ENCODE peak calls at places on chromosomes 13 and 19, in ten cellular contexts. One of them, this sample, is unnamed.

GRCh38 chr13:51822106-51822840 is 18.3 kb upstream of the DHRS12 start:
- DNase-seq in heart left ventricle: no peak
- DNase-seq in sigmoid colon: peak; percentile 29
- DNase-seq in endothelial cell of umbilical vein: no peak
- DNase-seq in lower leg skin: no peak
- DNase-seq in IMR-90: no peak
- DNase-seq in suprapubic skin: no peak
- DNase-seq in GM12878: no peak
- DNase-seq in right lobe of liver: no peak
- DNase-seq in HCT116: no peak
- DNase-seq in this sample: no peak

GRCh38 chr13:90605690-90606089 is 741.8 kb upstream of the MIR17HG start:
- DNase-seq in heart left ventricle: no peak
- DNase-seq in sigmoid colon: no peak
- DNase-seq in endothelial cell of umbilical vein: no peak
- DNase-seq in lower leg skin: no peak
- DNase-seq in IMR-90: no peak
- DNase-seq in suprapubic skin: no peak
- DNase-seq in GM12878: no peak
- DNase-seq in right lobe of liver: no peak
- DNase-seq in HCT116: no peak
- DNase-seq in this sample: no peak

GRCh38 chr13:59982631-59983382 is 180.9 kb downstream of the DIAPH3 start:
- DNase-seq in heart left ventricle: no peak
- DNase-seq in sigmoid colon: no peak
- DNase-seq in endothelial cell of umbilical vein: no peak
- DNase-seq in lower leg skin: no peak
- DNase-seq in IMR-90: peak; percentile 38
- DNase-seq in suprapubic skin: no peak
- DNase-seq in GM12878: no peak
- DNase-seq in right lobe of liver: no peak
- DNase-seq in HCT116: no peak
- DNase-seq in this sample: peak; percentile 28

GRCh38 chr13:20446900-20447299 is 78.8 kb downstream of the CRYL1 start:
- DNase-seq in heart left ventricle: no peak
- DNase-seq in sigmoid colon: no peak
- DNase-seq in endothelial cell of umbilical vein: no peak
- DNase-seq in lower leg skin: no peak
- DNase-seq in IMR-90: no peak
- DNase-seq in suprapubic skin: no peak
- DNase-seq in GM12878: no peak
- DNase-seq in right lobe of liver: no peak
- DNase-seq in HCT116: no peak
- DNase-seq in this sample: no peak

GRCh38 chr13:110044521-110045200 is 258.3 kb upstream of the IRS2 start:
- DNase-seq in heart left ventricle: no peak
- DNase-seq in sigmoid colon: no peak
- DNase-seq in endothelial cell of umbilical vein: no peak
- DNase-seq in lower leg skin: no peak
- DNase-seq in IMR-90: peak; percentile 16
- DNase-seq in suprapubic skin: no peak
- DNase-seq in GM12878: no peak
- DNase-seq in right lobe of liver: no peak
- DNase-seq in HCT116: no peak
- DNase-seq in this sample: no peak

GRCh38 chr19:39307233-39307821 is 11.1 kb downstream of the IFNL1 start:
- DNase-seq in heart left ventricle: peak; percentile 32
- DNase-seq in sigmoid colon: peak; percentile 42
- DNase-seq in endothelial cell of umbilical vein: no peak
- DNase-seq in lower leg skin: no peak
- DNase-seq in IMR-90: no peak
- DNase-seq in suprapubic skin: peak; percentile 74
- DNase-seq in GM12878: no peak
- DNase-seq in right lobe of liver: no peak
- DNase-seq in HCT116: no peak
- DNase-seq in this sample: peak; percentile 79

GRCh38 chr19:38559428-38560401 is 58.0 kb downstream of the MAP4K1 start:
- DNase-seq in heart left ventricle: no peak
- DNase-seq in sigmoid colon: no peak
- DNase-seq in endothelial cell of umbilical vein: no peak
- DNase-seq in lower leg skin: no peak
- DNase-seq in IMR-90: no peak
- DNase-seq in suprapubic skin: no peak
- DNase-seq in GM12878: peak; percentile 99
- DNase-seq in right lobe of liver: no peak
- DNase-seq in HCT116: no peak
- DNase-seq in this sample: no peak

GRCh38 chr13:30905932-30906383 is at the start of gene MEDAG:
- DNase-seq in heart left ventricle: peak; percentile 87
- DNase-seq in sigmoid colon: peak; percentile 91
- DNase-seq in endothelial cell of umbilical vein: peak; percentile 85
- DNase-seq in lower leg skin: peak; percentile 87
- DNase-seq in IMR-90: peak; percentile 57
- DNase-seq in suprapubic skin: peak; percentile 91
- DNase-seq in GM12878: no peak
- DNase-seq in right lobe of liver: no peak
- DNase-seq in HCT116: no peak
- DNase-seq in this sample: no peak

GRCh38 chr13:41767801-41768200 is 193.1 kb downstream of the VWA8 start:
- DNase-seq in heart left ventricle: no peak
- DNase-seq in sigmoid colon: no peak
- DNase-seq in endothelial cell of umbilical vein: peak; percentile 72
- DNase-seq in lower leg skin: no peak
- DNase-seq in IMR-90: peak; percentile 15
- DNase-seq in suprapubic skin: no peak
- DNase-seq in GM12878: no peak
- DNase-seq in right lobe of liver: no peak
- DNase-seq in HCT116: no peak
- DNase-seq in this sample: no peak

GRCh38 chr13:46846736-46847135 is 49.8 kb upstream of the ESD start:
- DNase-seq in heart left ventricle: no peak
- DNase-seq in sigmoid colon: no peak
- DNase-seq in endothelial cell of umbilical vein: no peak
- DNase-seq in lower leg skin: no peak
- DNase-seq in IMR-90: no peak
- DNase-seq in suprapubic skin: no peak
- DNase-seq in GM12878: no peak
- DNase-seq in right lobe of liver: no peak
- DNase-seq in HCT116: no peak
- DNase-seq in this sample: no peak
- TF ChIP-seq POLR2A in heart left ventricle: no peak
- TF ChIP-seq POLR2A in sigmoid colon: no peak
- TF ChIP-seq POLR2A in endothelial cell of umbilical vein: no peak
- TF ChIP-seq POLR2A in lower leg skin: no peak
- TF ChIP-seq POLR2A in IMR-90: no peak
- TF ChIP-seq POLR2A in suprapubic skin: no peak
- TF ChIP-seq POLR2A in GM12878: no peak
- TF ChIP-seq POLR2A in right lobe of liver: no peak
- TF ChIP-seq POLR2A in HCT116: no peak
- TF ChIP-seq POLR2A in this sample: no peak

GRCh38 chr19:40777795-40778044 is 327 bp upstream of the RAB4B start:
- DNase-seq in heart left ventricle: no peak
- DNase-seq in sigmoid colon: no peak
- DNase-seq in endothelial cell of umbilical vein: no peak
- DNase-seq in lower leg skin: no peak
- DNase-seq in IMR-90: no peak
- DNase-seq in suprapubic skin: no peak
- DNase-seq in GM12878: no peak
- DNase-seq in right lobe of liver: no peak
- DNase-seq in HCT116: no peak
- DNase-seq in this sample: no peak
- TF ChIP-seq POLR2A in heart left ventricle: no peak
- TF ChIP-seq POLR2A in sigmoid colon: peak; percentile 87
- TF ChIP-seq POLR2A in endothelial cell of umbilical vein: no peak
- TF ChIP-seq POLR2A in lower leg skin: no peak
- TF ChIP-seq POLR2A in IMR-90: peak; percentile 54
- TF ChIP-seq POLR2A in suprapubic skin: no peak
- TF ChIP-seq POLR2A in GM12878: peak; percentile 82
- TF ChIP-seq POLR2A in right lobe of liver: peak; percentile 64
- TF ChIP-seq POLR2A in HCT116: no peak
- TF ChIP-seq POLR2A in this sample: no peak

GRCh38 chr19:13154241-13154778 is 4.1 kb downstream of the IER2 start:
- DNase-seq in heart left ventricle: peak; percentile 95
- DNase-seq in sigmoid colon: peak; percentile 99
- DNase-seq in endothelial cell of umbilical vein: peak; percentile 80
- DNase-seq in lower leg skin: peak; percentile 94
- DNase-seq in IMR-90: peak; percentile 95
- DNase-seq in suprapubic skin: peak; percentile 98
- DNase-seq in GM12878: no peak
- DNase-seq in right lobe of liver: peak; percentile 98
- DNase-seq in HCT116: no peak
- DNase-seq in this sample: peak; percentile 85
- TF ChIP-seq POLR2A in heart left ventricle: no peak
- TF ChIP-seq POLR2A in sigmoid colon: peak; percentile 74
- TF ChIP-seq POLR2A in endothelial cell of umbilical vein: no peak
- TF ChIP-seq POLR2A in lower leg skin: no peak
- TF ChIP-seq POLR2A in IMR-90: peak; percentile 59
- TF ChIP-seq POLR2A in suprapubic skin: peak; percentile 17
- TF ChIP-seq POLR2A in GM12878: peak; percentile 68
- TF ChIP-seq POLR2A in right lobe of liver: peak; percentile 82
- TF ChIP-seq POLR2A in HCT116: peak; percentile 8
- TF ChIP-seq POLR2A in this sample: peak; percentile 59

DNA sequence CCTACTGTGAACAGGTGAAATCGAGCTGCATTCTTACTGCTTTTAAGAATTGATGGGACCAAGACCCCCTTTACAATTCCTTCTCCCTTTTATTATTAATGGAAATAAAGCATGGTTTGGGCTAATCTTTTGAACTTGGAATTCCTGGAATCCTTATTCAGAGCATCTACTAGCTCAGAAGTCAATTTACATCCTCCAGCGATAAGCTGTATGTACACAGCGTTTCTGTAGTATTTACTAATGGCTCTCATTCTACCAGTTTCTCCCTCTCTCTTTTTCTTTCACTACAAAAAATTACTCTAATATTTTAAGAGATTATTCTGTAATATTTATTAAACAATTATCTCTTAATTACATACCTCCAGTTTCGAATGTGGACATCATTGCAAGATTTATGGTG is 31.5 kb downstream of the FREM2 start:
- DNase-seq in heart left ventricle: no peak
- DNase-seq in sigmoid colon: no peak
- DNase-seq in endothelial cell of umbilical vein: no peak
- DNase-seq in lower leg skin: no peak
- DNase-seq in IMR-90: no peak
- DNase-seq in suprapubic skin: no peak
- DNase-seq in GM12878: no peak
- DNase-seq in right lobe of liver: no peak
- DNase-seq in HCT116: no peak
- DNase-seq in this sample: no peak
- TF ChIP-seq POLR2A in heart left ventricle: no peak
- TF ChIP-seq POLR2A in sigmoid colon: no peak
- TF ChIP-seq POLR2A in endothelial cell of umbilical vein: no peak
- TF ChIP-seq POLR2A in lower leg skin: no peak
- TF ChIP-seq POLR2A in IMR-90: no peak
- TF ChIP-seq POLR2A in suprapubic skin: no peak
- TF ChIP-seq POLR2A in GM12878: no peak
- TF ChIP-seq POLR2A in right lobe of liver: no peak
- TF ChIP-seq POLR2A in HCT116: no peak
- TF ChIP-seq POLR2A in this sample: no peak

GRCh38 chr19:1274852-1275259 is 474 bp upstream of the FAM174C start:
- DNase-seq in heart left ventricle: peak; percentile 51
- DNase-seq in sigmoid colon: peak; percentile 77
- DNase-seq in endothelial cell of umbilical vein: no peak
- DNase-seq in lower leg skin: no peak
- DNase-seq in IMR-90: no peak
- DNase-seq in suprapubic skin: no peak
- DNase-seq in GM12878: no peak
- DNase-seq in right lobe of liver: no peak
- DNase-seq in HCT116: no peak
- DNase-seq in this sample: no peak
- TF ChIP-seq POLR2A in heart left ventricle: no peak
- TF ChIP-seq POLR2A in sigmoid colon: no peak
- TF ChIP-seq POLR2A in endothelial cell of umbilical vein: no peak
- TF ChIP-seq POLR2A in lower leg skin: no peak
- TF ChIP-seq POLR2A in IMR-90: no peak
- TF ChIP-seq POLR2A in suprapubic skin: no peak
- TF ChIP-seq POLR2A in GM12878: no peak
- TF ChIP-seq POLR2A in right lobe of liver: no peak
- TF ChIP-seq POLR2A in HCT116: no peak
- TF ChIP-seq POLR2A in this sample: no peak

DNA sequence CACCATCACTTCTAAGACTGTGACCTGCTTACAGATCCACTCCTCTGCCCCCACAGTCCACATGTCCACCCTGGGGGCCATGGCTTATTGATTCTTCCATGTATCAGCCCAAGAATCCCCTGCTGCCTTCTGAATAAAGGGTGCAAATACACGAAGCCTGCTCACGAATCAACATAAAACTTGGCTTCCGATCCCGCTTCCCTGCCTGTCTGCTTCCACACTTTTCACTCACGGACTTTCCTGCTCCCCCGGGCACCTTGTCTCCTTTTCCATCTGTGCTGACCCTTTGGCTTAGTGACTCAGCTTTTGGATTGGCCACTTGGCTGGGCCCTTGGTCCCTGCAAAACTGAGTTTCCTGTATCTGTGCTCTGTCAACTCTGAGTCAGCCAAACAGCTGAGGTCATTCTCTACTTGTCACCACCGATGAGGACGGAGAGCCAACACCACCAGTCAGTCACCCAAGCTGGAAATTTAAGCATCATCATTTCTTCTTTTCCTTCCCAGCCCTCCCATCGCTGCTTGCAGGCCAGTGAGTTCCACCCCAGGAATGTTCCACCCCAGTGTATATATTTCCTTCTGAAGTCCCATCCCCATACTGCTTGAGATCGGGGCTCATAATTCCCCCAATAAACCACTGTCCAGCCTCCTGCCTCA is 11.4 kb upstream of the USP12 start:
- DNase-seq in heart left ventricle: peak; percentile 62
- DNase-seq in sigmoid colon: peak; percentile 71
- DNase-seq in endothelial cell of umbilical vein: peak; percentile 89
- DNase-seq in lower leg skin: peak; percentile 48
- DNase-seq in IMR-90: peak; percentile 95
- DNase-seq in suprapubic skin: no peak
- DNase-seq in GM12878: no peak
- DNase-seq in right lobe of liver: peak; percentile 80
- DNase-seq in HCT116: peak; percentile 78
- DNase-seq in this sample: peak; percentile 73
- TF ChIP-seq POLR2A in heart left ventricle: no peak
- TF ChIP-seq POLR2A in sigmoid colon: no peak
- TF ChIP-seq POLR2A in endothelial cell of umbilical vein: peak; percentile 46
- TF ChIP-seq POLR2A in lower leg skin: no peak
- TF ChIP-seq POLR2A in IMR-90: no peak
- TF ChIP-seq POLR2A in suprapubic skin: no peak
- TF ChIP-seq POLR2A in GM12878: no peak
- TF ChIP-seq POLR2A in right lobe of liver: peak; percentile 32
- TF ChIP-seq POLR2A in HCT116: no peak
- TF ChIP-seq POLR2A in this sample: no peak

DNA sequence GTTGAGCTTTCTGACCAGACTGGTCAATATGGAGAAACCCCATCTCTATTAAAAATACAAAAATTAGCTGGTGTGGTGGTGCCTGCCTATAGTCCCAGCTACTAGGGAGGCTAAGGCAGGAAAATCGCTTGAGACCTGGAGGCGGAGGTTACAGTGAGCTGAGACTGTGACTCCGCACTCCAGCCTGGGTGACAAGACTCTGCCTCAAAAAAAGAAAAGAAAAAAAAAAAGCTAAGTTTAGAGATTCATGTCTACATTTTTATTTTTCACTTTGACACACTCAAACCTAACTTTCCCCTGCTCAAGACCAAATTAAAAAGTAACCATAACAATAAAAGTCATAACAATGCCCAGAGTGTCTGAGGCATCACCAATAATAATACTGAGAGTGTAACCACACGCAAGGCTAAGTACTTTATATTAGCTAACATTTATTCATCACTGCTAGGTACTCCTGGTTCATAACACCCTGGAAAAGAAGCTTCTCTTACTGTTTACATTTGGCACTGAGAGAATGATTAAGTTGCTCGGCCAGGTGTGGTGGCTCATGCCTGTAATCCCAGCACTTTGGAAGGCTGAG is 5.7 kb downstream of the IRGC start:
- DNase-seq in heart left ventricle: no peak
- DNase-seq in sigmoid colon: no peak
- DNase-seq in endothelial cell of umbilical vein: no peak
- DNase-seq in lower leg skin: no peak
- DNase-seq in IMR-90: no peak
- DNase-seq in suprapubic skin: no peak
- DNase-seq in GM12878: no peak
- DNase-seq in right lobe of liver: no peak
- DNase-seq in HCT116: no peak
- DNase-seq in this sample: no peak
- TF ChIP-seq POLR2A in heart left ventricle: no peak
- TF ChIP-seq POLR2A in sigmoid colon: no peak
- TF ChIP-seq POLR2A in endothelial cell of umbilical vein: no peak
- TF ChIP-seq POLR2A in lower leg skin: no peak
- TF ChIP-seq POLR2A in IMR-90: no peak
- TF ChIP-seq POLR2A in suprapubic skin: no peak
- TF ChIP-seq POLR2A in GM12878: no peak
- TF ChIP-seq POLR2A in right lobe of liver: no peak
- TF ChIP-seq POLR2A in HCT116: no peak
- TF ChIP-seq POLR2A in this sample: no peak

This sample was measured in erythroblast.